ENCODE peak calls at places on chromosomes 16 and 17, in nine cellular contexts. U is CD8-positive, alpha-beta T cell; H is endodermal cell; W is spleen; B is CD4-positive, alpha-beta memory T cell; A is tibial artery; S is ovary; E is heart right ventricle; Z is body of pancreas. Y is an unnamed sample.
A peak's percentile ranks its signal among the peaks of the same experiment; 100 is the strongest.

GRCh38 chr17:14793237-14793636 is 471.9 kb downstream of the PMP22 start:
- DNase-seq in U (no peak), H (no peak), W (no peak), B (no peak), A (no peak), S (no peak), E (no peak), Z (no peak), Y (no peak)

GRCh38 chr17:65584604-65585521 is 23.4 kb upstream of the AXIN2 start:
- DNase-seq in U (no peak), H (no peak), W (peak; percentile 76), B (peak; percentile 6), A (no peak), S (no peak), E (peak; percentile 15), Z (peak; percentile 66), Y (no peak)

GRCh38 chr16:11955713-11956123 is 9.3 kb upstream of the TNFRSF17 start:
- DNase-seq in U (no peak), H (no peak), W (no peak), B (no peak), A (no peak), S (no peak), E (no peak), Z (no peak), Y (no peak)

GRCh38 chr16:20676268-20676828 is 21.1 kb downstream of the ACSM1 start:
- DNase-seq in U (no peak), H (no peak), W (no peak), B (no peak), A (no peak), S (no peak), E (no peak), Z (peak; percentile 60), Y (no peak)

GRCh38 chr17:28663723-28664122 is 1.7 kb downstream of the SUPT6H start:
- DNase-seq in U (no peak), H (no peak), W (no peak), B (no peak), A (no peak), S (no peak), E (no peak), Z (no peak), Y (no peak)

GRCh38 chr17:40014375-40014980 is 762 bp upstream of the CSF3 start:
- DNase-seq in U (no peak), H (no peak), W (no peak), B (no peak), A (no peak), S (peak; percentile 58), E (no peak), Z (peak; percentile 68), Y (no peak)

GRCh38 chr17:41912925-41913324 is 5.8 kb downstream of the ACLY start:
- DNase-seq in U (no peak), H (no peak), W (no peak), B (no peak), A (no peak), S (no peak), E (no peak), Z (no peak), Y (no peak)

GRCh38 chr16:28589930-28590329 is 6.9 kb downstream of the SULT1A2 start:
- DNase-seq in U (no peak), H (no peak), W (no peak), B (no peak), A (no peak), S (no peak), E (no peak), Z (no peak), Y (no peak)

GRCh38 chr17:69654981-69655581 is 240.6 kb downstream of the MAP2K6 start:
- DNase-seq in U (no peak), H (no peak), W (no peak), B (no peak), A (no peak), S (no peak), E (no peak), Z (no peak), Y (no peak)

GRCh38 chr17:45235071-45236001 is 13.7 kb downstream of the FMNL1 start:
- DNase-seq in U (peak; percentile 83), H (peak; percentile 97), W (peak; percentile 92), B (peak; percentile 78), A (peak; percentile 76), S (peak; percentile 68), E (peak; percentile 70), Z (peak; percentile 74), Y (peak; percentile 77)

GRCh38 chr16:24255446-24256352 is at the start of gene CACNG3:
- DNase-seq in U (peak; percentile 49), H (peak; percentile 96), W (peak; percentile 78), B (peak; percentile 36), A (no peak), S (no peak), E (peak; percentile 36), Z (peak; percentile 20), Y (no peak)

GRCh38 chr16:88464447-88465318 is 11.6 kb downstream of the ZFPM1 start:
- DNase-seq in U (no peak), H (no peak), W (no peak), B (peak; percentile 20), A (no peak), S (no peak), E (no peak), Z (no peak), Y (no peak)

GRCh38 chr16:77289331-77289809 is 90.2 kb downstream of the SYCE1L start:
- DNase-seq in U (no peak), H (no peak), W (no peak), B (no peak), A (no peak), S (no peak), E (no peak), Z (no peak), Y (no peak)

GRCh38 chr17:29594441-29595090 is 1.6 kb downstream of the ANKRD13B start:
- DNase-seq in U (no peak), H (no peak), W (no peak), B (no peak), A (no peak), S (peak; percentile 37), E (peak; percentile 5), Z (no peak), Y (no peak)

GRCh38 chr17:68207651-68208253 is 40.1 kb upstream of the AMZ2 start:
- DNase-seq in U (no peak), H (no peak), W (peak; percentile 81), B (no peak), A (no peak), S (peak; percentile 27), E (no peak), Z (no peak), Y (no peak)

GRCh38 chr17:78117027-78117981 is 11.3 kb downstream of the TMC6 start:
- DNase-seq in U (peak; percentile 33), H (peak; percentile 88), W (peak; percentile 79), B (no peak), A (no peak), S (no peak), E (no peak), Z (peak; percentile 59), Y (no peak)

GRCh38 chr17:60817187-60817586 is 139.5 kb downstream of the BCAS3 start:
- DNase-seq in U (no peak), H (no peak), W (no peak), B (no peak), A (no peak), S (no peak), E (no peak), Z (no peak), Y (no peak)

GRCh38 chr17:2511138-2511461 is 588 bp downstream of the METTL16 start:
- DNase-seq in U (no peak), H (no peak), W (no peak), B (no peak), A (no peak), S (no peak), E (no peak), Z (no peak), Y (no peak)

GRCh38 chr16:7124242-7124641 is 208.4 kb upstream of the RBFOX1 start:
- DNase-seq in U (no peak), H (no peak), W (no peak), B (no peak), A (no peak), S (no peak), E (no peak), Z (no peak), Y (no peak)
- H3K4me1 ChIP-seq in U (no peaks in the 10 kb centered on the region), H (no peaks in the 10 kb centered on the region), W (no peaks in the 10 kb centered on the region), B (no peaks in the 10 kb centered on the region), A (no peaks in the 10 kb centered on the region), S (no peaks in the 10 kb centered on the region), E (no peaks in the 10 kb centered on the region), Z (no peaks in the 10 kb centered on the region), Y (no peaks in the 10 kb centered on the region)

GRCh38 chr16:85986931-85987749 is 88.2 kb downstream of the IRF8 start:
- DNase-seq in U (peak; percentile 37), H (peak; percentile 87), W (peak; percentile 73), B (peak; percentile 28), A (no peak), S (no peak), E (no peak), Z (no peak), Y (no peak)
- H3K27ac ChIP-seq in U (no peak overlapping the region), H (no peak overlapping the region), W (peak overlapping the region; percentile 14), B (no peak overlapping the region), A (no peak overlapping the region), S (no peak overlapping the region), E (no peak overlapping the region), Z (no peak overlapping the region), Y (no peak overlapping the region)

GRCh38 chr17:82129095-82129494 is 31.1 kb upstream of the FASN start:
- DNase-seq in U (no peak), H (peak; percentile 53), W (no peak), B (no peak), A (no peak), S (no peak), E (no peak), Z (no peak), Y (no peak)
- H3K4me1 ChIP-seq in U (peaks cover 46% of the 10 kb centered on the region), H (no peaks in the 10 kb centered on the region), W (no peaks in the 10 kb centered on the region), B (peaks cover 55% of the 10 kb centered on the region), A (no peaks in the 10 kb centered on the region), S (no peaks in the 10 kb centered on the region), E (no peaks in the 10 kb centered on the region), Z (no peaks in the 10 kb centered on the region), Y (peaks cover 54% of the 10 kb centered on the region)

DNA sequence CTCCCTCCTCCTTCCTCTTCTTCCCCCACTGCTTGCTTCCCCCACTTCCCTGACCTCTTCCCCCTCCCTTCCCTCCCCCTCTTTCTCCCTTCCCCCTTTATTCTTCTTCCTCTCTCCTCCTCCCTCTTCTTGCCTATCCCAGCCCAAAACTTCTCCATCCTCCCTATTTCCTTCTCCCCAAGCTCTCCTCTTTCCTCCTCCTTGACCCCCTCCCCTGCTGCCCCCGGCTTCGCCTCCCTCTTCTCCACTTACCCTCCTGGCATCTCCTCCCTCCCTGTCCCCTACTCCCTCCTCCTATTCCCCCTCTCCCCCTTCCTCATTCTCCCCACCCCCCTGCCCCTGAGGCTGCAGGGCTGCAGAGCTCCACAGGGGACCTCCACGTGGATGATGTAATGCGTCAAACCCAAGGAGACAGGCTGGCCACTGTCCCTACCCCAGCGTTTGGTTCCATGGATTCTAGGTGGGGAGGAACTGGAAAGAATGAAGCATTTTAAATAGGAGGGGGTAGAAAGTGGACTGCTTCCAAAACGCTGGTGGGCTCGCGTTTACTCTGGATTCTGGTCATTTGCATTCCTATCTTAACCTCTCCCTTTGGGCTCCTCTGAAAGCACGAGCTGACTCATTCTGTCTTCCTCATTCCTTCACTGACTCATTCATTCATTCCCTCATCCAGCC is 687 bp upstream of the COTL1 start:
- DNase-seq in U (no peak), H (peak; percentile 93), W (peak; percentile 81), B (no peak), A (no peak), S (peak; percentile 61), E (no peak), Z (peak; percentile 44), Y (no peak)
- H3K27ac ChIP-seq in U (no peak overlapping the region), H (peak overlapping the region; percentile 25), W (peak overlapping the region; percentile 93), B (no peak overlapping the region), A (peak overlapping the region; percentile 69), S (peak overlapping the region; percentile 66), E (peak overlapping the region; percentile 20), Z (peak overlapping the region; percentile 51), Y (no peak overlapping the region)